ENCODE peak calls at places on chromosomes 6 and 20, in ten cellular contexts. U is cardiac muscle cell; R is SJSA1; G is CD8-positive, alpha-beta memory T cell; N is stomach; Z is heart right ventricle; B is HepG2; M is lower lobe of right lung; I is ovary; H is right lobe of liver. E is an unnamed sample.

GRCh38 chr6:23990158-23990557 is 135.9 kb upstream of the NRSN1 start:
- DNase-seq in N (no peak), R (no peak), M (no peak), U (no peak), Z (no peak), G (no peak), H (no peak), B (no peak), I (no peak), E (no peak)

GRCh38 chr6:117555882-117556498 is 46.3 kb downstream of the GOPC start:
- DNase-seq in M (no peak), H (peak; percentile 51), R (no peak), N (peak; percentile 66), Z (no peak), G (peak; percentile 62), B (peak; percentile 27), I (peak; percentile 37), U (peak; percentile 51), E (no peak)

GRCh38 chr6:132820629-132821381 is 6.4 kb downstream of the RPS12 start:
- DNase-seq in H (no peak), G (no peak), R (no peak), Z (no peak), N (no peak), B (peak; percentile 20), M (no peak), I (no peak), U (no peak), E (no peak)

GRCh38 chr6:12886961-12887775 is 170.6 kb downstream of the PHACTR1 start:
- DNase-seq in R (no peak), H (no peak), N (no peak), G (no peak), M (no peak), B (no peak), U (no peak), I (no peak), Z (no peak), E (no peak)

GRCh38 chr20:50320910-50321796 is 130.5 kb downstream of the CEBPB start:
- DNase-seq in H (peak; percentile 75), B (peak; percentile 85), I (peak; percentile 96), U (peak; percentile 85), N (peak; percentile 89), Z (peak; percentile 85), M (peak; percentile 93), G (no peak), R (peak; percentile 93), E (peak; percentile 76)

GRCh38 chr6:25774120-25774730 is 19.7 kb downstream of the SLC17A4 start:
- DNase-seq in B (no peak), R (no peak), U (peak; percentile 11), M (no peak), Z (no peak), I (no peak), H (no peak), G (no peak), N (no peak), E (peak; percentile 69)

GRCh38 chr6:151289399-151290007 is 49.7 kb downstream of the AKAP12 start:
- DNase-seq in I (no peak), R (no peak), M (no peak), H (no peak), Z (no peak), N (no peak), U (no peak), B (no peak), G (no peak), E (no peak)

GRCh38 chr6:46651006-46651405 is 1.6 kb downstream of the CYP39A1 start:
- DNase-seq in B (no peak), I (no peak), G (no peak), U (no peak), R (no peak), H (no peak), N (no peak), Z (no peak), M (no peak), E (no peak)

GRCh38 chr20:33811763-33812672 is 870 bp downstream of the CHMP4B start:
- DNase-seq in R (peak; percentile 58), M (peak; percentile 74), G (no peak), H (peak; percentile 61), U (peak; percentile 36), I (peak; percentile 56), Z (peak; percentile 29), N (peak; percentile 66), B (peak; percentile 66), E (no peak)

GRCh38 chr20:64116541-64117423 is 9.4 kb upstream of the NPBWR2 start:
- DNase-seq in U (no peak), H (peak; percentile 42), R (peak; percentile 42), N (peak; percentile 23), G (no peak), I (no peak), Z (no peak), M (peak; percentile 42), B (no peak), E (no peak)

GRCh38 chr6:16386056-16386455 is 147.7 kb downstream of the GMPR start:
- DNase-seq in N (no peak), B (no peak), U (no peak), I (no peak), Z (no peak), M (no peak), G (no peak), R (no peak), H (no peak), E (no peak)

GRCh38 chr6:158067436-158068015 is 85.9 kb downstream of the SYNJ2 start:
- DNase-seq in R (no peak), I (no peak), N (no peak), Z (no peak), B (no peak), G (no peak), H (no peak), M (no peak), U (no peak), E (no peak)

GRCh38 chr20:19874328-19874727 is 116.3 kb downstream of the RIN2 start:
- DNase-seq in R (no peak), M (no peak), G (no peak), B (no peak), N (no peak), U (no peak), I (no peak), H (no peak), Z (no peak), E (no peak)

GRCh38 chr6:94670017-94670416 is 907.3 kb upstream of the MANEA start:
- DNase-seq in Z (no peak), N (no peak), B (no peak), U (no peak), I (no peak), H (no peak), G (no peak), R (no peak), M (no peak), E (no peak)

GRCh38 chr20:20713244-20713765 is 861 bp upstream of the RALGAPA2 start:
- DNase-seq in R (no peak), Z (peak; percentile 14), H (no peak), M (peak; percentile 49), N (no peak), I (peak; percentile 48), G (no peak), U (no peak), B (peak; percentile 22), E (no peak)

GRCh38 chr6:45709834-45710233 is 305.8 kb downstream of the CLIC5 start:
- DNase-seq in M (no peak), G (no peak), B (no peak), U (no peak), H (no peak), N (no peak), Z (no peak), R (no peak), I (no peak), E (no peak)

DNA sequence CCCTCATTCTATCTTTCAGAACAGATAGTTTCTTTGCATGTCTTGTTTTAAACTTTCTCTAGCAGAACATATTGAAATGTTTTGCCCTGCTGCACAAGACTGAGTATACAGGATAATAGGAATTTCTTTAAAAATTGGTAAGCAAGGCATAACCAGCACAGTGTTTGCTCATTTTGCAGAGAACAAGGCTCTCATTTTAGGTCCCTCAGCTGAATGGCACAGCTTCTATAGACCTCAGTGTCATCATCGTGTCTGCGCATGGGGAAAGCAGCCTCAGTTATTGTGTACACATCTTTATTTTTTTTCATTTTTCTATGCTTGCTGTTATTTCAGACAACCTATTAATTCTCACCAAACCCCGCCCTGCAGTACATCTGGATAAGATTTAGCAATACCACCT is 35.7 kb downstream of the TTI1 start:
- DNase-seq in H (no peak), G (no peak), I (no peak), Z (no peak), N (no peak), M (no peak), U (no peak), B (no peak), R (no peak), E (no peak)
- H3K4me3 ChIP-seq in H (no peak overlapping the region), G (no peak overlapping the region), I (no peak overlapping the region), Z (no peak overlapping the region), N (no peak overlapping the region), M (no peak overlapping the region), U (no peak overlapping the region), B (no peak overlapping the region), R (no peak overlapping the region), E (no peak overlapping the region)

GRCh38 chr20:56760610-56761009 is 131.5 kb downstream of the TFAP2C start:
- DNase-seq in I (no peak), U (no peak), Z (no peak), N (no peak), H (no peak), R (no peak), M (no peak), G (no peak), B (no peak), E (no peak)
- H3K27ac ChIP-seq in I (no peak overlapping the region), U (no peak overlapping the region), Z (no peak overlapping the region), N (no peak overlapping the region), H (no peak overlapping the region), R (no peak overlapping the region), M (no peak overlapping the region), G (no peak overlapping the region), B (no peak overlapping the region), E (no peak overlapping the region)

DNA sequence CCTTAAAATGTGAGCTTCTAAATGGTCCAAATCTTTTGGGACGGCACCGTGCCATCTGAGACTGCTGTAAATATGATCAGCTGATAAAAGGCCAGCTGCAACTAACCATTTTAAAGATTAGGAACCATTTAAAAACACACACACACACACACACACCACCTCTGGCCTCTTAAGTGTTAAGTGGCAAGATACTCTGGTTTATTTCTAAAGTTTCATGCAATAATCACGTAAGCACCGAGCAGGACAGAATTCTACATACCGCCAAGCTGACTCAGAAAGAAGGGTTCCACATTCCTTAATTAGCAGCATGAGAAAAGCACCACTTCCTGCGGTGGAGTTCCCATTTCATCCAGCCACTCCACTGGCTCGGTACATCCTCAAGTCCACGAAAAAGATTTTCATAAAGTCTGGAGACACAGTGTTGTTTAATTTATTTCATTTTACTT is 17.8 kb upstream of the ZNF217 start:
- DNase-seq in M (no peak), N (peak; percentile 25), H (peak; percentile 44), I (no peak), U (peak; percentile 71), R (peak; percentile 83), B (no peak), Z (no peak), G (no peak), E (no peak)
- H3K4me3 ChIP-seq in M (peak overlapping the region; percentile 14), N (no peak overlapping the region), H (no peak overlapping the region), I (no peak overlapping the region), U (no peak overlapping the region), R (no peak overlapping the region), B (no peak overlapping the region), Z (no peak overlapping the region), G (no peak overlapping the region), E (no peak overlapping the region)

DNA sequence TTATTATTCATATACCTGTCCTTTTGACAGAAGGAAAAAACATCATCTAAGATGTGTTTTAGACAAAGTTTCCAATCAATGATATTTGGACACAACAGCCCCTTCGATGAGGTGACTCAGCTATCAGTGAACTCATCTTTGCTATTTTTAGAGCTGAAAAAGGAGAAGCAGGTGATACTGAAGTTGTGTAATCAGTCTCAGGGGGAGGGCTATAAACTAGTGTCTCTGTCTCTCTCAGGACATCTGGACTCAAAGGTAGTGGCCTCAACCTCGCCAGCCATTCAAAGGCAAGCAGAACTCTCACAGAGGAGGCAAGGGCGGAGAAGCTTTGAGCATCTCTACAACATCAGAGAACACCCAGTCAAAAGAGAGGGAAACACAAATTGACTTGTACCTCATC is 135.4 kb downstream of the BFSP1 start:
- DNase-seq in U (no peak), R (no peak), B (no peak), Z (no peak), I (no peak), H (no peak), G (no peak), N (no peak), M (no peak), E (no peak)
- H3K27ac ChIP-seq in U (no peak overlapping the region), R (no peak overlapping the region), B (no peak overlapping the region), Z (no peak overlapping the region), I (no peak overlapping the region), H (no peak overlapping the region), G (no peak overlapping the region), N (no peak overlapping the region), M (no peak overlapping the region), E (no peak overlapping the region)

E was measured in WERI-Rb-1.